ENCODE peak calls at places on chromosomes 16 and 17, in five cellular contexts. S, X, B, O and I are unnamed samples.

GRCh38 chr16:80788016-80788415 is 16.4 kb downstream of the CDYL2 start:
- DNase-seq in O (no peak), X (no peak), B (no peak), S (peak; percentile 63), I (no peak)

GRCh38 chr17:30520882-30521281 is 43.7 kb downstream of the GOSR1 start:
- DNase-seq in X (no peak), B (no peak), S (peak; percentile 10), O (no peak), I (no peak)

GRCh38 chr17:43881758-43882505 is 25.4 kb downstream of the MPP2 start:
- DNase-seq in S (no peak), X (no peak), O (no peak), B (no peak), I (peak; percentile 54)

GRCh38 chr16:85621698-85622433 is 8.7 kb downstream of the GSE1 start:
- DNase-seq in S (no peak), X (no peak), B (no peak), O (no peak), I (no peak)

GRCh38 chr16:24677388-24677787 is 52.1 kb upstream of the TNRC6A start:
- DNase-seq in X (no peak), O (no peak), B (no peak), S (no peak), I (no peak)

GRCh38 chr16:1048442-1049112 is 24.0 kb upstream of the SSTR5 start:
- DNase-seq in X (no peak), O (no peak), S (peak; percentile 17), B (no peak), I (no peak)

GRCh38 chr16:67190041-67190440 is at the start of gene EXOC3L1:
- DNase-seq in S (no peak), O (no peak), B (no peak), X (no peak), I (no peak)

GRCh38 chr16:81778231-81778630 is 860 bp upstream of the PLCG2 start:
- DNase-seq in B (peak; percentile 60), X (no peak), O (no peak), S (no peak), I (peak; percentile 52)

GRCh38 chr16:26856271-26856670 is 210.5 kb upstream of the C16orf82 start:
- DNase-seq in S (no peak), O (no peak), X (no peak), B (no peak), I (no peak)

DNA sequence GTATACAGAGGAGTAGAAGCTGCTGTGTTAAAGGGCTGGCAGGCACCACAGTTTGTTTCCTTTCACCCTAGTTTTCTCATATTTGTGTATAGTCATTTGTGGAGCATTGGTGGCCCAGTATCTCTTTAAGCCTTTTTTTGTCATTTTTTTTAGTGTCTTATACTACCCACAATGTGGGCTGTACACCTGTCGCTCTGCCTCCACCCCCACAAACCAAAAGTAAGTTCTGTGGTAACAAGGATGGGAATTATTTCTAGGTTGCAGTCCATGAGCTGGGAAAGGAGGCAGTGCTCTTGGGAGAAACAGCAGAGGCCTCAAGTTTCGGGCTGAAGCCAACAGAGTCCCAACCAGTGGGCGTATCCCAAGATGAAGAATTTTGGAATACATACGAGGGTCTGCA is 6.2 kb downstream of the ZNF75A start:
- DNase-seq in S (no peak), X (no peak), O (no peak), B (no peak), I (no peak)
- H3K9me3 ChIP-seq in S (peaks cover 4% of the 10 kb centered on the region), X (peaks cover 90% of the 10 kb centered on the region), O (peaks cover 90% of the 10 kb centered on the region), B (no peaks in the 10 kb centered on the region), I (peaks cover 99% of the 10 kb centered on the region)

GRCh38 chr17:15418781-15419180 is 48.6 kb downstream of the CDRT4 start:
- DNase-seq in B (no peak), O (no peak), S (no peak), X (no peak), I (no peak)
- H3K27ac ChIP-seq in B (no peak overlapping the region), O (no peak overlapping the region), S (no peak overlapping the region), X (no peak overlapping the region), I (no peak overlapping the region)

DNA sequence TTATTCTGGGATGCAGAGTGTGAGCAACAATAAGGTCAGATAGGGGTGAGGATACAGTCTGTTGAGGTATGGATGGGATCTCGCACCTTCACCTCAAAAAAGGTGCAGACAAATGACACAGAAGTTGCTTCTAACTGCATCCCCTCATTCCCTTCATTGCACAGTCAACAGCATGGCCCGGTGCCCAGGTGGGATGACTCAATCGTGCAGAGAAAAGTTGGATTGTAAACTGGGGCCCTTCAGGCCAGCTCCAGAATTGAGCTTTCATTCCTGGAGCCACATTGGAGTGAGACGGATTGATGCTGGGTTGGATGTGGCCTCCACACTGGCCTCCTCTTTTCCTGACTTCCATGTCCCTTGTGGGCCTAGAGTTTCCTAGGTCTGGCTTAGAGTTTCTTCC is 977.4 kb downstream of the KCNJ18 start:
- DNase-seq in X (no peak), S (no peak), O (no peak), B (no peak), I (peak; percentile 17)
- H3K9me3 ChIP-seq in X (no peaks in the 10 kb centered on the region), S (no peaks in the 10 kb centered on the region), O (no peaks in the 10 kb centered on the region), B (no peaks in the 10 kb centered on the region), I (peaks cover 6% of the 10 kb centered on the region)

DNA sequence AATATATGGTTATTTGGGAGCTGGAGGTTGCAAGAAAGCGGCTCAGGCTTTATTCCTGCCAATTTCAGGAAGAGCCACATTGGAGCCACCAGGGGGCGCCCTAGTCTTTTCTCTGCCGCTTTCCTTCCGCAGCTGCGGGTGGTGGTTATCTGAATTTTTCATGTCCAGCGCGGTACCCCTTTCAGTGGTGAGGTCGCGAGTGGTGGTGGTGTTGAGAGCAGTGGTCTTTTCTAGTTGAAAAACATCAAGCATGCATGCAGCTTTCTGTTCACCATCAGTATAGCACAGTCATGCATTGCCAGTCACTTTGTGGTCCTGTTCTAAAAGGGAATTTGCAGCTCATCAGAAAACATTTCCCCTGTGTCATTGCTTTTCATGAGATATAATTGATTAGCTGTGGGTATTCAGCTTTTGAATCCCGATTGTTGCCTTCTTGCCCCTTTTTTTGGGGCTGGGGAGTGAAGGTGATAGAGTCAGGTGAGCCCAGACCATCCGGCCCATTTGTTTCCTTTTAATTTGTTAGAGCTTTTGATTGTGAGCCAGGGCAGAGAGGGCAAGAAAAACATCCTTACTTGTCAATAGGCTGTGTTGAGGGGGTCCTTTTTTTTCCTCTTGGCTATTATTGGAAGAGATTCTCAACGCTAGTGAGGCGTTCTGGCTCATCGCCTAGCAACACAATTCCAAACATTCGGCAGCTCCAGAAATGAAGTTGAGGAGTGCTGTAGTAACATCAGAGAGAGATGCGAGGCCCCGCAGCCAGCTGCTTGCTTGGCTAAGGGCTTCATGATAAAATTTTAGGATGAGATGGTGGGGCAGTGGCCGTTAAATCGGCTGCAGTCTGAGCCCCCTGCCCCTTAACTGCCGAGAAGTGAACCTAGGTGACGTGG is 119.0 kb downstream of the SNX29 start:
- DNase-seq in S (peak; percentile 55), B (peak; percentile 79), X (peak; percentile 69), O (peak; percentile 79), I (peak; percentile 88)
- H3K27ac ChIP-seq in S (peak overlapping the region; percentile 65), B (no peak overlapping the region), X (peak overlapping the region; percentile 56), O (no peak overlapping the region), I (no peak overlapping the region)

GRCh38 chr17:27846042-27846655 is 45.8 kb upstream of the NOS2 start:
- DNase-seq in S (no peak), X (no peak), O (no peak), B (no peak), I (no peak)

GRCh38 chr17:27848941-27849340 is 44.2 kb downstream of the LYRM9 start:
- DNase-seq in S (no peak), O (no peak), X (no peak), B (no peak), I (no peak)

GRCh38 chr17:27849474-27850185 is 43.5 kb downstream of the LYRM9 start:
- DNase-seq in X (no peak), O (no peak), B (no peak), S (no peak), I (no peak)

GRCh38 chr17:27840688-27841087 is 40.4 kb upstream of the NOS2 start:
- DNase-seq in S (no peak), B (no peak), O (no peak), X (no peak), I (no peak)

GRCh38 chr17:27845264-27846041 is 45.1 kb upstream of the NOS2 start:
- DNase-seq in B (no peak), O (no peak), S (no peak), X (no peak), I (no peak)
- H3K9me3 ChIP-seq in B (no peaks in the 10 kb centered on the region), O (no peaks in the 10 kb centered on the region), S (no peaks in the 10 kb centered on the region), X (no peaks in the 10 kb centered on the region), I (no peaks in the 10 kb centered on the region)